ENCODE peak calls at places on chromosome 13, in five cellular contexts. Z is RPMI8226; I is WTC11; K is CD8-positive, alpha-beta memory T cell; A is nephron progenitor cell. P is an unnamed sample.
A peak's percentile ranks its signal among the peaks of the same experiment; 100 is the strongest.

GRCh38 chr13:79491715-79492114 is 10.8 kb downstream of the NDFIP2 start:
- DNase-seq in I (no peak), K (no peak), A (no peak), Z (no peak), P (no peak)

GRCh38 chr13:29918845-29919244 is 68.4 kb upstream of the UBL3 start:
- DNase-seq in A (no peak), Z (peak; percentile 45), K (no peak), I (no peak), P (no peak)

GRCh38 chr13:111627596-111627995 is 307.2 kb downstream of the TEX29 start:
- DNase-seq in I (no peak), Z (no peak), K (no peak), A (no peak), P (no peak)

GRCh38 chr13:100363874-100364273 is 224.7 kb downstream of the GGACT start:
- DNase-seq in A (no peak), I (no peak), K (no peak), Z (no peak), P (no peak)

GRCh38 chr13:53266757-53267156 is 238.1 kb downstream of the OLFM4 start:
- DNase-seq in I (no peak), Z (no peak), K (no peak), A (no peak), P (no peak)

GRCh38 chr13:93700115-93700514 is 473.5 kb downstream of the GPC6 start:
- DNase-seq in A (no peak), I (no peak), Z (no peak), K (no peak), P (no peak)

GRCh38 chr13:23570099-23570926 is at the start of gene TNFRSF19:
- DNase-seq in Z (no peak), I (no peak), A (peak; percentile 68), K (no peak), P (no peak)

GRCh38 chr13:71285700-71286099 is 581.3 kb downstream of the DACH1 start:
- DNase-seq in I (no peak), A (no peak), K (no peak), Z (no peak), P (no peak)

GRCh38 chr13:47094734-47095434 is 198.0 kb upstream of the HTR2A start:
- DNase-seq in K (no peak), A (no peak), Z (no peak), I (no peak), P (no peak)

GRCh38 chr13:98447881-98448641 is 128.8 kb downstream of the STK24 start:
- DNase-seq in K (no peak), A (peak; percentile 76), I (peak; percentile 78), Z (no peak), P (peak; percentile 75)

GRCh38 chr13:37534181-37534580 is 64.4 kb downstream of the POSTN start:
- DNase-seq in I (no peak), K (no peak), Z (no peak), A (no peak), P (no peak)

GRCh38 chr13:37914781-37915391 is 45.3 kb upstream of the TRPC4 start:
- DNase-seq in I (no peak), Z (no peak), A (no peak), K (no peak), P (no peak)

GRCh38 chr13:89361909-89362308 is 1690.7 kb downstream of the SLITRK5 start:
- DNase-seq in K (no peak), A (no peak), Z (no peak), I (no peak), P (no peak)

GRCh38 chr13:104691765-104692164 is 1625.5 kb upstream of the SLC10A2 start:
- DNase-seq in I (no peak), K (no peak), Z (no peak), A (no peak), P (no peak)

GRCh38 chr13:107200491-107200890 is 632.6 kb upstream of the ARGLU1 start:
- DNase-seq in I (no peak), K (no peak), Z (no peak), A (no peak), P (no peak)

GRCh38 chr13:100887729-100888151 is 213.1 kb upstream of the TMTC4 start:
- DNase-seq in A (no peak), I (no peak), K (no peak), Z (no peak), P (no peak)

GRCh38 chr13:30851697-30852096 is 54.4 kb upstream of the MEDAG start:
- DNase-seq in K (no peak), Z (peak; percentile 59), A (no peak), I (no peak), P (no peak)

GRCh38 chr13:20819715-20820114 is 46.0 kb upstream of the EEF1AKMT1 start:
- DNase-seq in Z (no peak), I (no peak), A (no peak), K (no peak), P (no peak)

GRCh38 chr13:25421602-25422001 is 49.8 kb downstream of the ATP8A2 start:
- DNase-seq in K (no peak), I (no peak), A (no peak), Z (no peak), P (no peak)

GRCh38 chr13:110445722-110446569 is 115.6 kb downstream of the RAB20 start:
- DNase-seq in A (no peak), I (no peak), K (no peak), Z (no peak), P (no peak)

GRCh38 chr13:44936246-44936645 is 53.0 kb downstream of the NUFIP1 start:
- DNase-seq in Z (no peak), K (no peak), I (no peak), A (no peak), P (no peak)

GRCh38 chr13:95296326-95296939 is 4.8 kb downstream of the ABCC4 start:
- DNase-seq in I (peak; percentile 77), A (peak; percentile 47), K (no peak), Z (peak; percentile 44), P (peak; percentile 60)

GRCh38 chr13:78598933-78599332 is 4.4 kb downstream of the POU4F1 start:
- DNase-seq in A (no peak), Z (no peak), I (no peak), K (no peak), P (no peak)

GRCh38 chr13:79398915-79399314 is 7.1 kb downstream of the RBM26 start:
- DNase-seq in I (no peak), A (no peak), K (no peak), Z (peak; percentile 5), P (no peak)